ENCODE peak calls at places on chromosomes 1 and 21, in six cellular contexts. One of them, this sample, is unnamed.

GRCh38 chr1:246309247-246309884 is 197.7 kb downstream of the SMYD3 start:
- DNase-seq in stimulated activated CD4-positive, alpha-beta T cell treated with anti-CD3 and anti-CD28 coated beads, Interleukin-2, amount 100 ng/mL, for 24 hours: no peak
- DNase-seq in EL: no peak
- DNase-seq in myocyte: no peak
- DNase-seq in activated T-cell treated with anti-CD3 and anti-CD28 coated beads for 48 hours: no peak
- DNase-seq in IMR-90: no peak
- DNase-seq in this sample: no peak

GRCh38 chr1:244852694-244853093 is 11.6 kb downstream of the HNRNPU start:
- DNase-seq in stimulated activated CD4-positive, alpha-beta T cell treated with anti-CD3 and anti-CD28 coated beads, Interleukin-2, amount 100 ng/mL, for 24 hours: no peak
- DNase-seq in EL: no peak
- DNase-seq in myocyte: no peak
- DNase-seq in activated T-cell treated with anti-CD3 and anti-CD28 coated beads for 48 hours: no peak
- DNase-seq in IMR-90: no peak
- DNase-seq in this sample: no peak

GRCh38 chr1:167171286-167171929 is 49.3 kb upstream of the POU2F1 start:
- DNase-seq in stimulated activated CD4-positive, alpha-beta T cell treated with anti-CD3 and anti-CD28 coated beads, Interleukin-2, amount 100 ng/mL, for 24 hours: no peak
- DNase-seq in EL: peak; percentile 34
- DNase-seq in myocyte: peak; percentile 41
- DNase-seq in activated T-cell treated with anti-CD3 and anti-CD28 coated beads for 48 hours: no peak
- DNase-seq in IMR-90: no peak
- DNase-seq in this sample: no peak

GRCh38 chr1:216682694-216683243 is 40.5 kb downstream of the ESRRG start:
- DNase-seq in stimulated activated CD4-positive, alpha-beta T cell treated with anti-CD3 and anti-CD28 coated beads, Interleukin-2, amount 100 ng/mL, for 24 hours: no peak
- DNase-seq in EL: no peak
- DNase-seq in myocyte: no peak
- DNase-seq in activated T-cell treated with anti-CD3 and anti-CD28 coated beads for 48 hours: no peak
- DNase-seq in IMR-90: no peak
- DNase-seq in this sample: no peak

GRCh38 chr1:213571843-213572242 is 415.9 kb upstream of the PROX1 start:
- DNase-seq in stimulated activated CD4-positive, alpha-beta T cell treated with anti-CD3 and anti-CD28 coated beads, Interleukin-2, amount 100 ng/mL, for 24 hours: no peak
- DNase-seq in EL: no peak
- DNase-seq in myocyte: no peak
- DNase-seq in activated T-cell treated with anti-CD3 and anti-CD28 coated beads for 48 hours: no peak
- DNase-seq in IMR-90: no peak
- DNase-seq in this sample: no peak

GRCh38 chr1:196877964-196878363 is 9.9 kb upstream of the CFHR4 start:
- DNase-seq in stimulated activated CD4-positive, alpha-beta T cell treated with anti-CD3 and anti-CD28 coated beads, Interleukin-2, amount 100 ng/mL, for 24 hours: no peak
- DNase-seq in EL: no peak
- DNase-seq in myocyte: no peak
- DNase-seq in activated T-cell treated with anti-CD3 and anti-CD28 coated beads for 48 hours: no peak
- DNase-seq in IMR-90: peak; percentile 12
- DNase-seq in this sample: no peak

GRCh38 chr1:14142397-14143095 is 442.6 kb downstream of the PRDM2 start:
- DNase-seq in stimulated activated CD4-positive, alpha-beta T cell treated with anti-CD3 and anti-CD28 coated beads, Interleukin-2, amount 100 ng/mL, for 24 hours: no peak
- DNase-seq in EL: no peak
- DNase-seq in myocyte: no peak
- DNase-seq in activated T-cell treated with anti-CD3 and anti-CD28 coated beads for 48 hours: no peak
- DNase-seq in IMR-90: no peak
- DNase-seq in this sample: no peak

GRCh38 chr1:118716775-118717174 is 271.4 kb downstream of the TBX15 start:
- DNase-seq in stimulated activated CD4-positive, alpha-beta T cell treated with anti-CD3 and anti-CD28 coated beads, Interleukin-2, amount 100 ng/mL, for 24 hours: no peak
- DNase-seq in EL: no peak
- DNase-seq in myocyte: no peak
- DNase-seq in activated T-cell treated with anti-CD3 and anti-CD28 coated beads for 48 hours: no peak
- DNase-seq in IMR-90: no peak
- DNase-seq in this sample: no peak

GRCh38 chr1:40435876-40436275 is 14.4 kb upstream of the ZFP69B start:
- DNase-seq in stimulated activated CD4-positive, alpha-beta T cell treated with anti-CD3 and anti-CD28 coated beads, Interleukin-2, amount 100 ng/mL, for 24 hours: no peak
- DNase-seq in EL: no peak
- DNase-seq in myocyte: no peak
- DNase-seq in activated T-cell treated with anti-CD3 and anti-CD28 coated beads for 48 hours: no peak
- DNase-seq in IMR-90: peak; percentile 43
- DNase-seq in this sample: no peak

GRCh38 chr1:219917281-219917680 is 11.1 kb downstream of the SLC30A10 start:
- DNase-seq in stimulated activated CD4-positive, alpha-beta T cell treated with anti-CD3 and anti-CD28 coated beads, Interleukin-2, amount 100 ng/mL, for 24 hours: no peak
- DNase-seq in EL: no peak
- DNase-seq in myocyte: no peak
- DNase-seq in activated T-cell treated with anti-CD3 and anti-CD28 coated beads for 48 hours: no peak
- DNase-seq in IMR-90: no peak
- DNase-seq in this sample: no peak

GRCh38 chr21:40166291-40166843 is 299.1 kb downstream of the PCP4 start:
- DNase-seq in stimulated activated CD4-positive, alpha-beta T cell treated with anti-CD3 and anti-CD28 coated beads, Interleukin-2, amount 100 ng/mL, for 24 hours: no peak
- DNase-seq in EL: no peak
- DNase-seq in myocyte: no peak
- DNase-seq in activated T-cell treated with anti-CD3 and anti-CD28 coated beads for 48 hours: no peak
- DNase-seq in IMR-90: no peak
- DNase-seq in this sample: no peak

GRCh38 chr1:180567664-180568063 is 8.9 kb downstream of the OVAAL start:
- DNase-seq in stimulated activated CD4-positive, alpha-beta T cell treated with anti-CD3 and anti-CD28 coated beads, Interleukin-2, amount 100 ng/mL, for 24 hours: no peak
- DNase-seq in EL: no peak
- DNase-seq in myocyte: no peak
- DNase-seq in activated T-cell treated with anti-CD3 and anti-CD28 coated beads for 48 hours: no peak
- DNase-seq in IMR-90: no peak
- DNase-seq in this sample: no peak

GRCh38 chr1:93620841-93621210 is 60.8 kb downstream of the BCAR3 start:
- DNase-seq in stimulated activated CD4-positive, alpha-beta T cell treated with anti-CD3 and anti-CD28 coated beads, Interleukin-2, amount 100 ng/mL, for 24 hours: no peak
- DNase-seq in EL: peak; percentile 43
- DNase-seq in myocyte: no peak
- DNase-seq in activated T-cell treated with anti-CD3 and anti-CD28 coated beads for 48 hours: no peak
- DNase-seq in IMR-90: no peak
- DNase-seq in this sample: no peak